ENCODE peak calls at places on chromosomes 3 and 15, in ten cellular contexts. B, Y, N, H, Z, U, I, M, T and L are unnamed samples.

GRCh38 chr3:187783098-187783497 is 37.8 kb upstream of the BCL6 start:
- DNase-seq in Y (no peak), M (no peak), B (no peak), N (no peak), I (peak; percentile 96), H (no peak), Z (no peak), T (no peak), U (peak; percentile 93), L (no peak)

GRCh38 chr15:42010434-42010833 is 10.4 kb downstream of the PLA2G4E start:
- DNase-seq in N (no peak), Y (no peak), I (no peak), H (no peak), B (no peak), U (peak; percentile 48), Z (no peak), T (no peak), M (no peak), L (no peak)

GRCh38 chr3:16837602-16838001 is 47.2 kb upstream of the PLCL2 start:
- DNase-seq in I (no peak), Z (no peak), H (no peak), T (no peak), B (no peak), M (no peak), U (no peak), N (no peak), Y (no peak), L (no peak)

GRCh38 chr3:27639271-27639670 is 82.9 kb downstream of the EOMES start:
- DNase-seq in U (no peak), Y (no peak), Z (no peak), I (no peak), N (no peak), B (no peak), H (peak; percentile 58), T (no peak), M (peak; percentile 3), L (no peak)

GRCh38 chr3:32896143-32896542 is 55.3 kb upstream of the CCR4 start:
- DNase-seq in Z (no peak), M (no peak), N (no peak), I (no peak), T (no peak), H (no peak), U (no peak), Y (no peak), B (no peak), L (no peak)

GRCh38 chr3:152050782-152051405 is 177.5 kb downstream of the SUCNR1 start:
- DNase-seq in Z (no peak), B (no peak), U (no peak), N (no peak), H (no peak), I (peak; percentile 43), Y (no peak), T (no peak), M (no peak), L (no peak)

GRCh38 chr15:78985859-78986470 is 41.1 kb upstream of the CTSH start:
- DNase-seq in B (no peak), Y (no peak), I (no peak), M (no peak), T (no peak), N (no peak), U (no peak), H (no peak), Z (no peak), L (no peak)

GRCh38 chr15:80210612-80211554 is 41.1 kb downstream of the CTXND1 start:
- DNase-seq in N (no peak), H (no peak), B (no peak), U (no peak), T (no peak), Y (no peak), I (no peak), M (no peak), Z (no peak), L (no peak)

GRCh38 chr15:73873889-73874511 is 636 bp downstream of the TBC1D21 start:
- DNase-seq in Y (peak; percentile 73), T (peak; percentile 17), Z (peak; percentile 3), B (no peak), H (peak; percentile 60), U (peak; percentile 9), M (no peak), I (peak; percentile 58), N (peak; percentile 52), L (peak; percentile 8)

GRCh38 chr15:28132524-28133275 is 33.6 kb upstream of the OCA2 start:
- DNase-seq in Z (no peak), H (no peak), B (no peak), N (no peak), Y (no peak), I (peak; percentile 51), U (no peak), M (no peak), T (no peak), L (no peak)

GRCh38 chr3:153070153-153070868 is 91.7 kb upstream of the RAP2B start:
- DNase-seq in B (no peak), H (peak; percentile 1), N (no peak), I (no peak), U (peak; percentile 25), Y (no peak), T (no peak), Z (peak; percentile 11), M (no peak), L (no peak)